ENCODE peak calls at places on chromosomes 11 and 22, in four cellular contexts. One of them, this sample, is unnamed.

GRCh38 chr11:75279273-75279672 is 38.7 kb downstream of the TPBGL start:
- DNase-seq in pons: no peak
- DNase-seq in astrocyte: peak
- DNase-seq in lower lobe of right lung: no peak
- DNase-seq in this sample: no peak

GRCh38 chr11:12269104-12269441 is 108.3 kb upstream of the PARVA start:
- DNase-seq in pons: no peak
- DNase-seq in astrocyte: no peak
- DNase-seq in lower lobe of right lung: no peak
- DNase-seq in this sample: no peak

GRCh38 chr11:73950869-73951710 is at the start of gene DNAJB13:
- DNase-seq in pons: no peak
- DNase-seq in astrocyte: peak
- DNase-seq in lower lobe of right lung: peak
- DNase-seq in this sample: peak

GRCh38 chr22:46894081-46894671 is 131.7 kb downstream of the TBC1D22A start:
- DNase-seq in pons: peak
- DNase-seq in astrocyte: no peak
- DNase-seq in lower lobe of right lung: no peak
- DNase-seq in this sample: no peak

GRCh38 chr11:76217653-76218160 is 11.4 kb upstream of the WNT11 start:
- DNase-seq in pons: no peak
- DNase-seq in astrocyte: no peak
- DNase-seq in lower lobe of right lung: peak
- DNase-seq in this sample: no peak

GRCh38 chr11:77559686-77560425 is 29.9 kb upstream of the AQP11 start:
- DNase-seq in pons: no peak
- DNase-seq in astrocyte: peak
- DNase-seq in lower lobe of right lung: no peak
- DNase-seq in this sample: peak

GRCh38 chr11:111540114-111540920 is at the start of gene LAYN:
- DNase-seq in pons: peak
- DNase-seq in astrocyte: no peak
- DNase-seq in lower lobe of right lung: peak
- DNase-seq in this sample: no peak

GRCh38 chr11:11476971-11477645 is 124.1 kb upstream of the CSNK2A3 start:
- DNase-seq in pons: peak
- DNase-seq in astrocyte: no peak
- DNase-seq in lower lobe of right lung: no peak
- DNase-seq in this sample: no peak

GRCh38 chr11:12909866-12910265 is 99.2 kb upstream of the RASSF10 start:
- DNase-seq in pons: no peak
- DNase-seq in astrocyte: no peak
- DNase-seq in lower lobe of right lung: no peak
- DNase-seq in this sample: no peak

GRCh38 chr11:115642660-115643059 is 138.4 kb upstream of the CADM1 start:
- DNase-seq in pons: no peak
- DNase-seq in astrocyte: no peak
- DNase-seq in lower lobe of right lung: no peak
- DNase-seq in this sample: no peak

GRCh38 chr11:9362393-9362863 is 22.0 kb upstream of the IPO7 start:
- DNase-seq in pons: no peak
- DNase-seq in astrocyte: no peak
- DNase-seq in lower lobe of right lung: no peak
- DNase-seq in this sample: no peak

GRCh38 chr11:114348200-114349191 is 51.8 kb downstream of the C11orf71 start:
- DNase-seq in pons: peak
- DNase-seq in astrocyte: peak
- DNase-seq in lower lobe of right lung: no peak
- DNase-seq in this sample: peak

GRCh38 chr11:57649826-57650738 is at the start of gene YPEL4:
- DNase-seq in pons: peak
- DNase-seq in astrocyte: peak
- DNase-seq in lower lobe of right lung: peak
- DNase-seq in this sample: peak

GRCh38 chr11:123381817-123382554 is 48.1 kb upstream of the GRAMD1B start:
- DNase-seq in pons: no peak
- DNase-seq in astrocyte: no peak
- DNase-seq in lower lobe of right lung: no peak
- DNase-seq in this sample: no peak

GRCh38 chr11:110529043-110529442 is 99.3 kb downstream of the FDX1 start:
- DNase-seq in pons: no peak
- DNase-seq in astrocyte: no peak
- DNase-seq in lower lobe of right lung: no peak
- DNase-seq in this sample: no peak

GRCh38 chr11:74687237-74688005 is 43.8 kb downstream of the CHRDL2 start:
- DNase-seq in pons: no peak
- DNase-seq in astrocyte: peak
- DNase-seq in lower lobe of right lung: peak
- DNase-seq in this sample: no peak

GRCh38 chr11:76167590-76167989 is 38.7 kb downstream of the WNT11 start:
- DNase-seq in pons: no peak
- DNase-seq in astrocyte: no peak
- DNase-seq in lower lobe of right lung: no peak
- DNase-seq in this sample: no peak

GRCh38 chr11:36376888-36377758 is 81.0 kb downstream of the PRR5L start:
- DNase-seq in pons: peak
- DNase-seq in astrocyte: peak
- DNase-seq in lower lobe of right lung: peak
- DNase-seq in this sample: peak